ENCODE peak calls at places on chromosomes 2 and 18, in five cellular contexts. F, J, D, Y and B are unnamed samples.

GRCh38 chr2:118841828-118842461 is 5.5 kb downstream of the EN1 start:
- DNase-seq in F (no peak), J (no peak), Y (no peak), D (no peak), B (no peak)

GRCh38 chr2:226705965-226706364 is 93.7 kb downstream of the IRS1 start:
- DNase-seq in J (no peak), D (no peak), Y (no peak), F (no peak), B (no peak)

GRCh38 chr18:31633416-31634330 is 42.0 kb downstream of the TTR start:
- DNase-seq in D (no peak), J (no peak), F (no peak), Y (no peak), B (no peak)

GRCh38 chr2:201344663-201345366 is 12.3 kb downstream of the FLACC1 start:
- DNase-seq in Y (peak), F (no peak), J (no peak), D (no peak), B (peak)

GRCh38 chr2:47890711-47891368 is 15.5 kb downstream of the FBXO11 start:
- DNase-seq in F (peak), D (no peak), Y (no peak), J (no peak), B (no peak)

GRCh38 chr2:186882511-186883071 is 33.6 kb upstream of the ZSWIM2 start:
- DNase-seq in J (no peak), F (no peak), D (peak), Y (no peak), B (no peak)

GRCh38 chr2:145380436-145381017 is 860.6 kb upstream of the ZEB2 start:
- DNase-seq in F (peak), J (no peak), D (peak), Y (no peak), B (no peak)

GRCh38 chr2:2536416-2537056 is 205.5 kb upstream of the MYT1L start:
- DNase-seq in Y (no peak), F (no peak), D (no peak), J (no peak), B (no peak)

GRCh38 chr2:204967199-204967995 is 422.1 kb downstream of the PARD3B start:
- DNase-seq in D (no peak), J (no peak), Y (no peak), F (no peak), B (peak)

GRCh38 chr2:75515584-75516368 is 45.0 kb downstream of the EVA1A start:
- DNase-seq in F (no peak), J (no peak), D (no peak), Y (no peak), B (no peak)

GRCh38 chr2:21005111-21005699 is 38.7 kb downstream of the APOB start:
- DNase-seq in J (no peak), Y (no peak), F (no peak), D (no peak), B (no peak)

GRCh38 chr2:210302326-210302725 is 12.6 kb downstream of the MYL1 start:
- DNase-seq in F (peak), Y (no peak), D (peak), J (no peak), B (no peak)

GRCh38 chr2:171297951-171298350 is 135.8 kb downstream of the METTL8 start:
- DNase-seq in D (peak), J (no peak), Y (no peak), F (peak), B (no peak)

GRCh38 chr18:60047556-60047955 is 147.8 kb downstream of the PMAIP1 start:
- DNase-seq in Y (no peak), F (no peak), J (no peak), D (peak), B (no peak)

GRCh38 chr18:11147371-11147860 is 2.0 kb downstream of the PIEZO2 start:
- DNase-seq in D (no peak), Y (no peak), F (no peak), J (no peak), B (no peak)
- H3K4me3 ChIP-seq in D (peak), Y (no peak), F (no peak), J (no peak), B (no peak)

GRCh38 chr2:237421542-237422047 is 7.6 kb upstream of the COL6A3 start:
- DNase-seq in F (peak), Y (peak), J (peak), D (peak), B (no peak)
- H3K4me3 ChIP-seq in F (no peak), Y (no peak), J (peak), D (peak), B (peak)

GRCh38 chr18:49052891-49053644 is 102.3 kb upstream of the SMAD7 start:
- DNase-seq in Y (no peak), F (peak), J (no peak), D (peak), B (peak)
- H3K4me3 ChIP-seq in Y (no peak), F (no peak), J (no peak), D (peak), B (peak)

DNA sequence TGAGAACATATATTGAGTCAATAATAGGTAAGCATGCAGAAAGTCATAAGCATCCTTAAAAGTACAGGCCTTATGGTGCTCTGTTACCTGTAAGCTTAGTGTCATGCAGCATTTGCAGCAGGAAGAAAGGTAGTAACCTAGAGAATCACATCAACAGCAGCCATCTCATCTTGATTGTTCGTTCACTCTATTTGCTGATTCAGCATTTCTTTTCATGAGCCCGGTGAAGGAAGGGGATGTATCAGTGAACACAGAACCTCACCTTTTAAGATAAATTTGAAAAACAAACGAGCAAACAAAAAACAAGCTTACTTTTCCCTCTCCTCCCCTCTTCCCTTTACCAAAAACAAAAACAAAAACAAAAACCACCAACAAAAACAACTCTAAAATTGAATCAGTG is 89.9 kb downstream of the MIB1 start:
- DNase-seq in D (no peak), J (no peak), Y (no peak), F (no peak), B (no peak)
- H3K4me3 ChIP-seq in D (no peak), J (peak), Y (no peak), F (no peak), B (no peak)

GRCh38 chr2:77102927-77103326 is 419.2 kb downstream of the LRRTM4 start:
- DNase-seq in Y (no peak), F (no peak), D (no peak), J (no peak), B (no peak)

GRCh38 chr2:77104554-77104953 is 417.6 kb downstream of the LRRTM4 start:
- DNase-seq in Y (no peak), J (no peak), F (no peak), D (no peak), B (no peak)

GRCh38 chr2:77108915-77109314 is 413.3 kb downstream of the LRRTM4 start:
- DNase-seq in F (no peak), D (no peak), J (no peak), Y (no peak), B (no peak)

GRCh38 chr2:77101796-77102452 is 420.3 kb downstream of the LRRTM4 start:
- DNase-seq in F (no peak), J (no peak), Y (no peak), D (no peak), B (no peak)

DNA sequence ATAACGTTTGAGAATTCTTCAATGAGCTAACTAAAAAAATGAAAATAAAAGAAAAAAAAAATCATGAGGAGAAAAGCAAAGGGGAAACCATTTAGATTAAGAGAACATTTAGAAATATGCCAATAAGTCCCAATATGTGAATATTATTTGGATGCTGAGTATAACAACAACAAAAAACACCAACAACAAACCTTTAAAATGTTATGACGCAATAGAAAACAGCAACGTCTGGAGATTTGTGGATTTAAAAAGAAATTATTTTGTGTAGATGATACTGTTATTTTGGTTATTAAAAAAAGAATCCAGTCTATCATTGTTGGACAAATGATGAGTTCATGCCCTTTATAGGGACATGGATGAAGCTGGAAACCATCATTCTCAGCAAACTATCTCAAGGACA is 417.2 kb downstream of the LRRTM4 start:
- DNase-seq in F (no peak), D (no peak), Y (no peak), J (no peak), B (no peak)
- H3K4me3 ChIP-seq in F (no peak), D (no peak), Y (no peak), J (no peak), B (no peak)

DNA sequence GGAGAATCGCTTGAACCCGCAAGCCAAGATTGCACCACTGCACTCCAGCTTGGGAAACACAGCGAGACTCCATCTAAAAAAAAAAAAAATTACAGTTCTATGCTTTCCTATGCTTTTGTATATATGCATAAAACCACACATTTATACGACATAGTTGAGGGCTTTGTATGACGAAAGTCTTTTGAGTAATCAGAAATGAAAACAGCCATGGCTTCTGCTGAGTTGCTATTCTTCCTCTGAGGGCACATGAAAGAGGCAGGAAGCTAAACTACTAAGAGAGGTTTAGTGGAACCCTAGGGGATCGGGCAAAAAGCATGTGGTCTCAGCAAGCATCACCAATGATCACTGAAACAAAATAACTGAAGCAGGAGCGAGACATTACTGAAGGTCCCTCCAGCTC is 99.5 kb downstream of the ZAP70 start:
- DNase-seq in D (no peak), Y (no peak), F (peak), J (no peak), B (peak)
- H3K4me3 ChIP-seq in D (no peak), Y (no peak), F (no peak), J (no peak), B (no peak)

DNA sequence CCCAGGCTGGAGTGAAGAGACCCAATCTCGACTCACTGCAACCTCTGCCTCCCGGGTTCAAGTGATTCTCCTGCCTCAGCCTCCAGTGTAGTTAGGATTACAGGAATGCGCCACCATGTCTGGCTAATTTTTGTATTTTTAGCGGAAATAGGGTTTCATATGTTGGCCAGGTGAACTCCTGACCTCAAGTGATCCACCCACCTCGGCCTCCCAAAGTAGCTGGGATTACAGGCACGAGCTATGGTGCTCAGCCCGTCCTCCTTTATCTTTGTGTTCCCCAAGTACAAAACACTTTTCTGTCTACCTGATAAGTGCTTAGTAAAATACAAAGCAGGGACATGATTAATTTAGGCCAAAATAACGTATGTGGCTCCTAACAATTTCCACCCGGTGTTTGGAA is 91.2 kb upstream of the STK17B start:
- DNase-seq in F (no peak), Y (no peak), D (no peak), J (no peak), B (no peak)
- H3K4me3 ChIP-seq in F (no peak), Y (peak), D (no peak), J (no peak), B (peak)